ENCODE peak calls at places on chromosomes 5 and 9, in seven cellular contexts. One of them, this sample, is unnamed.

GRCh38 chr5:7754997-7755596 is 95.8 kb downstream of the CFAP90 start:
- DNase-seq in mucosa of descending colon: peak
- DNase-seq in Right ventricle myocardium superior: peak
- DNase-seq in H7: peak
- DNase-seq in activated CD4-positive, alpha-beta T cell treated with anti-CD3 and anti-CD28 coated beads, Interleukin-2, amount 50 U/mL, for 4 hours: no peak
- DNase-seq in aorta: peak
- DNase-seq in mesendoderm: peak
- DNase-seq in this sample: peak

GRCh38 chr5:57772512-57772911 is 289.9 kb upstream of the ACTBL2 start:
- DNase-seq in mucosa of descending colon: no peak
- DNase-seq in activated CD4-positive, alpha-beta T cell treated with anti-CD3 and anti-CD28 coated beads, Interleukin-2, amount 50 U/mL, for 4 hours: no peak
- DNase-seq in mesendoderm: no peak
- DNase-seq in Right ventricle myocardium superior: no peak
- DNase-seq in aorta: no peak
- DNase-seq in H7: no peak
- DNase-seq in this sample: no peak

GRCh38 chr5:159444441-159445082 is 114.3 kb upstream of the IL12B start:
- DNase-seq in mesendoderm: peak
- DNase-seq in Right ventricle myocardium superior: no peak
- DNase-seq in aorta: no peak
- DNase-seq in mucosa of descending colon: no peak
- DNase-seq in H7: peak
- DNase-seq in activated CD4-positive, alpha-beta T cell treated with anti-CD3 and anti-CD28 coated beads, Interleukin-2, amount 50 U/mL, for 4 hours: no peak
- DNase-seq in this sample: no peak

GRCh38 chr9:108634164-108634563 is 221.6 kb downstream of the ACTL7B start:
- DNase-seq in aorta: no peak
- DNase-seq in activated CD4-positive, alpha-beta T cell treated with anti-CD3 and anti-CD28 coated beads, Interleukin-2, amount 50 U/mL, for 4 hours: no peak
- DNase-seq in Right ventricle myocardium superior: no peak
- DNase-seq in H7: no peak
- DNase-seq in mucosa of descending colon: peak
- DNase-seq in mesendoderm: no peak
- DNase-seq in this sample: no peak

GRCh38 chr9:113928269-113928668 is 52.2 kb downstream of the ZNF618 start:
- DNase-seq in H7: no peak
- DNase-seq in mucosa of descending colon: no peak
- DNase-seq in aorta: no peak
- DNase-seq in mesendoderm: no peak
- DNase-seq in Right ventricle myocardium superior: no peak
- DNase-seq in activated CD4-positive, alpha-beta T cell treated with anti-CD3 and anti-CD28 coated beads, Interleukin-2, amount 50 U/mL, for 4 hours: no peak
- DNase-seq in this sample: no peak

GRCh38 chr9:131385296-131385695 is 8.6 kb upstream of the PRRC2B start:
- DNase-seq in mucosa of descending colon: no peak
- DNase-seq in aorta: no peak
- DNase-seq in Right ventricle myocardium superior: no peak
- DNase-seq in H7: no peak
- DNase-seq in activated CD4-positive, alpha-beta T cell treated with anti-CD3 and anti-CD28 coated beads, Interleukin-2, amount 50 U/mL, for 4 hours: no peak
- DNase-seq in mesendoderm: no peak
- DNase-seq in this sample: no peak

GRCh38 chr5:37792976-37793328 is 46.9 kb downstream of the GDNF start:
- DNase-seq in mesendoderm: no peak
- DNase-seq in mucosa of descending colon: no peak
- DNase-seq in Right ventricle myocardium superior: no peak
- DNase-seq in H7: no peak
- DNase-seq in activated CD4-positive, alpha-beta T cell treated with anti-CD3 and anti-CD28 coated beads, Interleukin-2, amount 50 U/mL, for 4 hours: no peak
- DNase-seq in aorta: no peak
- DNase-seq in this sample: no peak

GRCh38 chr5:4873656-4874055 is 266.5 kb upstream of the ADAMTS16 start:
- DNase-seq in mesendoderm: no peak
- DNase-seq in activated CD4-positive, alpha-beta T cell treated with anti-CD3 and anti-CD28 coated beads, Interleukin-2, amount 50 U/mL, for 4 hours: no peak
- DNase-seq in H7: no peak
- DNase-seq in mucosa of descending colon: no peak
- DNase-seq in aorta: no peak
- DNase-seq in Right ventricle myocardium superior: no peak
- DNase-seq in this sample: no peak

GRCh38 chr9:130689572-130689936 is 4.0 kb upstream of the EXOSC2 start:
- DNase-seq in mucosa of descending colon: no peak
- DNase-seq in aorta: no peak
- DNase-seq in H7: peak
- DNase-seq in mesendoderm: no peak
- DNase-seq in activated CD4-positive, alpha-beta T cell treated with anti-CD3 and anti-CD28 coated beads, Interleukin-2, amount 50 U/mL, for 4 hours: no peak
- DNase-seq in Right ventricle myocardium superior: no peak
- DNase-seq in this sample: no peak

GRCh38 chr5:101716941-101717340 is 579.1 kb downstream of the SLCO4C1 start:
- DNase-seq in mesendoderm: no peak
- DNase-seq in H7: no peak
- DNase-seq in mucosa of descending colon: no peak
- DNase-seq in activated CD4-positive, alpha-beta T cell treated with anti-CD3 and anti-CD28 coated beads, Interleukin-2, amount 50 U/mL, for 4 hours: no peak
- DNase-seq in aorta: no peak
- DNase-seq in Right ventricle myocardium superior: no peak
- DNase-seq in this sample: no peak

GRCh38 chr5:61805101-61805500 is 473.0 kb downstream of the ZSWIM6 start:
- DNase-seq in mucosa of descending colon: no peak
- DNase-seq in Right ventricle myocardium superior: no peak
- DNase-seq in mesendoderm: peak
- DNase-seq in activated CD4-positive, alpha-beta T cell treated with anti-CD3 and anti-CD28 coated beads, Interleukin-2, amount 50 U/mL, for 4 hours: no peak
- DNase-seq in H7: no peak
- DNase-seq in aorta: no peak
- DNase-seq in this sample: no peak

GRCh38 chr5:135705230-135705631 is 126.4 kb upstream of the CXCL14 start:
- DNase-seq in mucosa of descending colon: no peak
- DNase-seq in H7: no peak
- DNase-seq in aorta: no peak
- DNase-seq in activated CD4-positive, alpha-beta T cell treated with anti-CD3 and anti-CD28 coated beads, Interleukin-2, amount 50 U/mL, for 4 hours: no peak
- DNase-seq in mesendoderm: no peak
- DNase-seq in Right ventricle myocardium superior: no peak
- DNase-seq in this sample: no peak

GRCh38 chr5:153654892-153655520 is 164.5 kb downstream of the GRIA1 start:
- DNase-seq in H7: no peak
- DNase-seq in Right ventricle myocardium superior: no peak
- DNase-seq in aorta: no peak
- DNase-seq in mesendoderm: no peak
- DNase-seq in mucosa of descending colon: no peak
- DNase-seq in activated CD4-positive, alpha-beta T cell treated with anti-CD3 and anti-CD28 coated beads, Interleukin-2, amount 50 U/mL, for 4 hours: no peak
- DNase-seq in this sample: no peak

GRCh38 chr5:173329370-173330150 is 1.3 kb upstream of the STC2 start:
- DNase-seq in mesendoderm: peak
- DNase-seq in mucosa of descending colon: no peak
- DNase-seq in H7: peak
- DNase-seq in aorta: no peak
- DNase-seq in Right ventricle myocardium superior: no peak
- DNase-seq in activated CD4-positive, alpha-beta T cell treated with anti-CD3 and anti-CD28 coated beads, Interleukin-2, amount 50 U/mL, for 4 hours: no peak
- DNase-seq in this sample: peak

GRCh38 chr9:87678650-87679355 is 47.1 kb upstream of the CTSL start:
- DNase-seq in aorta: no peak
- DNase-seq in mucosa of descending colon: peak
- DNase-seq in Right ventricle myocardium superior: no peak
- DNase-seq in activated CD4-positive, alpha-beta T cell treated with anti-CD3 and anti-CD28 coated beads, Interleukin-2, amount 50 U/mL, for 4 hours: no peak
- DNase-seq in mesendoderm: peak
- DNase-seq in H7: peak
- DNase-seq in this sample: peak

GRCh38 chr5:126003309-126003708 is 419.9 kb upstream of the GRAMD2B start:
- DNase-seq in mucosa of descending colon: peak
- DNase-seq in aorta: peak
- DNase-seq in H7: no peak
- DNase-seq in activated CD4-positive, alpha-beta T cell treated with anti-CD3 and anti-CD28 coated beads, Interleukin-2, amount 50 U/mL, for 4 hours: no peak
- DNase-seq in Right ventricle myocardium superior: peak
- DNase-seq in mesendoderm: no peak
- DNase-seq in this sample: no peak

GRCh38 chr5:172177232-172177631 is 10.8 kb downstream of the STK10 start:
- DNase-seq in Right ventricle myocardium superior: peak
- DNase-seq in H7: no peak
- DNase-seq in mucosa of descending colon: no peak
- DNase-seq in mesendoderm: no peak
- DNase-seq in activated CD4-positive, alpha-beta T cell treated with anti-CD3 and anti-CD28 coated beads, Interleukin-2, amount 50 U/mL, for 4 hours: no peak
- DNase-seq in aorta: no peak
- DNase-seq in this sample: no peak

GRCh38 chr9:99962685-99963261 is 56.3 kb downstream of the STX17 start:
- DNase-seq in aorta: no peak
- DNase-seq in mucosa of descending colon: no peak
- DNase-seq in H7: no peak
- DNase-seq in Right ventricle myocardium superior: no peak
- DNase-seq in mesendoderm: no peak
- DNase-seq in activated CD4-positive, alpha-beta T cell treated with anti-CD3 and anti-CD28 coated beads, Interleukin-2, amount 50 U/mL, for 4 hours: no peak
- DNase-seq in this sample: no peak

GRCh38 chr5:154977409-154977808 is 36.1 kb upstream of the KIF4B start:
- DNase-seq in activated CD4-positive, alpha-beta T cell treated with anti-CD3 and anti-CD28 coated beads, Interleukin-2, amount 50 U/mL, for 4 hours: no peak
- DNase-seq in mesendoderm: no peak
- DNase-seq in aorta: no peak
- DNase-seq in mucosa of descending colon: no peak
- DNase-seq in Right ventricle myocardium superior: no peak
- DNase-seq in H7: no peak
- DNase-seq in this sample: no peak

GRCh38 chr9:1047605-1048235 is 2.4 kb upstream of the DMRT2 start:
- DNase-seq in mesendoderm: no peak
- DNase-seq in activated CD4-positive, alpha-beta T cell treated with anti-CD3 and anti-CD28 coated beads, Interleukin-2, amount 50 U/mL, for 4 hours: no peak
- DNase-seq in H7: no peak
- DNase-seq in aorta: no peak
- DNase-seq in mucosa of descending colon: peak
- DNase-seq in Right ventricle myocardium superior: no peak
- DNase-seq in this sample: no peak

GRCh38 chr5:108380531-108381021 is 1.3 kb downstream of the FBXL17 start:
- DNase-seq in mesendoderm: peak
- DNase-seq in activated CD4-positive, alpha-beta T cell treated with anti-CD3 and anti-CD28 coated beads, Interleukin-2, amount 50 U/mL, for 4 hours: peak
- DNase-seq in H7: peak
- DNase-seq in mucosa of descending colon: peak
- DNase-seq in Right ventricle myocardium superior: peak
- DNase-seq in aorta: peak
- DNase-seq in this sample: peak

GRCh38 chr9:120985759-120986353 is 59.3 kb upstream of the TRAF1 start:
- DNase-seq in H7: peak
- DNase-seq in mesendoderm: peak
- DNase-seq in activated CD4-positive, alpha-beta T cell treated with anti-CD3 and anti-CD28 coated beads, Interleukin-2, amount 50 U/mL, for 4 hours: no peak
- DNase-seq in mucosa of descending colon: peak
- DNase-seq in Right ventricle myocardium superior: no peak
- DNase-seq in aorta: no peak
- DNase-seq in this sample: no peak

GRCh38 chr5:117623042-117623815 is 1048.6 kb upstream of the SEMA6A start:
- DNase-seq in activated CD4-positive, alpha-beta T cell treated with anti-CD3 and anti-CD28 coated beads, Interleukin-2, amount 50 U/mL, for 4 hours: no peak
- DNase-seq in H7: no peak
- DNase-seq in mesendoderm: peak
- DNase-seq in aorta: no peak
- DNase-seq in mucosa of descending colon: no peak
- DNase-seq in Right ventricle myocardium superior: no peak
- DNase-seq in this sample: no peak

GRCh38 chr5:1180841-1181271 is 20.5 kb upstream of the SLC6A19 start:
- DNase-seq in mesendoderm: no peak
- DNase-seq in aorta: peak
- DNase-seq in activated CD4-positive, alpha-beta T cell treated with anti-CD3 and anti-CD28 coated beads, Interleukin-2, amount 50 U/mL, for 4 hours: no peak
- DNase-seq in Right ventricle myocardium superior: peak
- DNase-seq in H7: no peak
- DNase-seq in mucosa of descending colon: no peak
- DNase-seq in this sample: no peak

GRCh38 chr5:100424787-100425186 is 110.4 kb upstream of the FAM174A start:
- DNase-seq in mesendoderm: peak
- DNase-seq in Right ventricle myocardium superior: no peak
- DNase-seq in mucosa of descending colon: no peak
- DNase-seq in aorta: no peak
- DNase-seq in activated CD4-positive, alpha-beta T cell treated with anti-CD3 and anti-CD28 coated beads, Interleukin-2, amount 50 U/mL, for 4 hours: no peak
- DNase-seq in H7: no peak
- DNase-seq in this sample: no peak

GRCh38 chr9:70998962-70999361 is 122.5 kb downstream of the TRPM3 start:
- DNase-seq in activated CD4-positive, alpha-beta T cell treated with anti-CD3 and anti-CD28 coated beads, Interleukin-2, amount 50 U/mL, for 4 hours: no peak
- DNase-seq in mesendoderm: no peak
- DNase-seq in aorta: no peak
- DNase-seq in H7: no peak
- DNase-seq in Right ventricle myocardium superior: no peak
- DNase-seq in mucosa of descending colon: no peak
- DNase-seq in this sample: no peak

GRCh38 chr9:77556396-77556795 is 91.7 kb downstream of the GNA14 start:
- DNase-seq in mucosa of descending colon: no peak
- DNase-seq in activated CD4-positive, alpha-beta T cell treated with anti-CD3 and anti-CD28 coated beads, Interleukin-2, amount 50 U/mL, for 4 hours: no peak
- DNase-seq in H7: no peak
- DNase-seq in mesendoderm: no peak
- DNase-seq in Right ventricle myocardium superior: no peak
- DNase-seq in aorta: no peak
- DNase-seq in this sample: no peak

GRCh38 chr9:95506438-95506691 is 10.4 kb downstream of the PTCH1 start:
- DNase-seq in mesendoderm: peak
- DNase-seq in Right ventricle myocardium superior: no peak
- DNase-seq in aorta: peak
- DNase-seq in activated CD4-positive, alpha-beta T cell treated with anti-CD3 and anti-CD28 coated beads, Interleukin-2, amount 50 U/mL, for 4 hours: no peak
- DNase-seq in H7: peak
- DNase-seq in mucosa of descending colon: peak
- DNase-seq in this sample: peak

GRCh38 chr5:76367623-76368366 is 35.3 kb upstream of the IQGAP2 start:
- DNase-seq in mucosa of descending colon: no peak
- DNase-seq in aorta: no peak
- DNase-seq in activated CD4-positive, alpha-beta T cell treated with anti-CD3 and anti-CD28 coated beads, Interleukin-2, amount 50 U/mL, for 4 hours: no peak
- DNase-seq in H7: no peak
- DNase-seq in Right ventricle myocardium superior: no peak
- DNase-seq in mesendoderm: peak
- DNase-seq in this sample: peak

GRCh38 chr5:59173568-59173967 is 590.7 kb downstream of the RAB3C start:
- DNase-seq in Right ventricle myocardium superior: no peak
- DNase-seq in H7: no peak
- DNase-seq in activated CD4-positive, alpha-beta T cell treated with anti-CD3 and anti-CD28 coated beads, Interleukin-2, amount 50 U/mL, for 4 hours: no peak
- DNase-seq in mucosa of descending colon: no peak
- DNase-seq in aorta: no peak
- DNase-seq in mesendoderm: no peak
- DNase-seq in this sample: no peak

GRCh38 chr9:26537211-26537610 is 355.4 kb downstream of the CAAP1 start:
- DNase-seq in mucosa of descending colon: no peak
- DNase-seq in H7: no peak
- DNase-seq in mesendoderm: peak
- DNase-seq in Right ventricle myocardium superior: no peak
- DNase-seq in aorta: no peak
- DNase-seq in activated CD4-positive, alpha-beta T cell treated with anti-CD3 and anti-CD28 coated beads, Interleukin-2, amount 50 U/mL, for 4 hours: no peak
- DNase-seq in this sample: no peak

GRCh38 chr5:15502208-15502607 is 2.2 kb downstream of the FBXL7 start:
- DNase-seq in mucosa of descending colon: no peak
- DNase-seq in aorta: no peak
- DNase-seq in mesendoderm: no peak
- DNase-seq in H7: no peak
- DNase-seq in Right ventricle myocardium superior: no peak
- DNase-seq in activated CD4-positive, alpha-beta T cell treated with anti-CD3 and anti-CD28 coated beads, Interleukin-2, amount 50 U/mL, for 4 hours: no peak
- DNase-seq in this sample: no peak

GRCh38 chr5:138271281-138271680 is 3.1 kb downstream of the GFRA3 start:
- DNase-seq in Right ventricle myocardium superior: no peak
- DNase-seq in mucosa of descending colon: no peak
- DNase-seq in H7: no peak
- DNase-seq in mesendoderm: no peak
- DNase-seq in aorta: no peak
- DNase-seq in activated CD4-positive, alpha-beta T cell treated with anti-CD3 and anti-CD28 coated beads, Interleukin-2, amount 50 U/mL, for 4 hours: no peak
- DNase-seq in this sample: no peak

GRCh38 chr5:78376315-78376714 is 15.9 kb downstream of the SCAMP1 start:
- DNase-seq in mesendoderm: no peak
- DNase-seq in Right ventricle myocardium superior: no peak
- DNase-seq in activated CD4-positive, alpha-beta T cell treated with anti-CD3 and anti-CD28 coated beads, Interleukin-2, amount 50 U/mL, for 4 hours: no peak
- DNase-seq in H7: no peak
- DNase-seq in mucosa of descending colon: no peak
- DNase-seq in aorta: no peak
- DNase-seq in this sample: no peak

GRCh38 chr5:69074664-69075521 is 18.9 kb upstream of the SLC30A5 start:
- DNase-seq in activated CD4-positive, alpha-beta T cell treated with anti-CD3 and anti-CD28 coated beads, Interleukin-2, amount 50 U/mL, for 4 hours: no peak
- DNase-seq in mesendoderm: no peak
- DNase-seq in aorta: no peak
- DNase-seq in Right ventricle myocardium superior: peak
- DNase-seq in H7: peak
- DNase-seq in mucosa of descending colon: no peak
- DNase-seq in this sample: no peak

GRCh38 chr9:129278391-129279237 is 100.6 kb upstream of the IER5L start:
- DNase-seq in mesendoderm: no peak
- DNase-seq in activated CD4-positive, alpha-beta T cell treated with anti-CD3 and anti-CD28 coated beads, Interleukin-2, amount 50 U/mL, for 4 hours: no peak
- DNase-seq in Right ventricle myocardium superior: no peak
- DNase-seq in mucosa of descending colon: peak
- DNase-seq in H7: peak
- DNase-seq in aorta: peak
- DNase-seq in this sample: no peak

GRCh38 chr9:4923580-4924544 is 61.2 kb upstream of the JAK2 start:
- DNase-seq in mesendoderm: peak
- DNase-seq in H7: peak
- DNase-seq in aorta: no peak
- DNase-seq in activated CD4-positive, alpha-beta T cell treated with anti-CD3 and anti-CD28 coated beads, Interleukin-2, amount 50 U/mL, for 4 hours: no peak
- DNase-seq in Right ventricle myocardium superior: no peak
- DNase-seq in mucosa of descending colon: peak
- DNase-seq in this sample: no peak

GRCh38 chr9:72217306-72217842 is 68.1 kb downstream of the GDA start:
- DNase-seq in activated CD4-positive, alpha-beta T cell treated with anti-CD3 and anti-CD28 coated beads, Interleukin-2, amount 50 U/mL, for 4 hours: no peak
- DNase-seq in mesendoderm: no peak
- DNase-seq in mucosa of descending colon: no peak
- DNase-seq in H7: no peak
- DNase-seq in Right ventricle myocardium superior: no peak
- DNase-seq in aorta: no peak
- DNase-seq in this sample: no peak